ENCODE peak calls at places on chromosomes 3 and 15, in eight cellular contexts. T is HuH-7; M is CD4-positive, CD25-positive, alpha-beta regulatory T cell; L is NCI-H446 treated with DMSO at 0.1 percent for 48 hours; X is activated naive CD8-positive, alpha-beta T cell treated with anti-CD3 and anti-CD28 coated beads, Interleukin-2, amount 50 U/mL, for 24 hours; C is WTC11; J is GM23248; U is HS-5. H is an unnamed sample.

GRCh38 chr3:117144832-117145231 is 435.3 kb downstream of the TUSC7 start:
- DNase-seq in T (no peak), M (no peak), L (no peak), X (no peak), C (no peak), J (peak; percentile 64), U (no peak), H (no peak)

GRCh38 chr3:161415506-161416231 is 44.4 kb upstream of the SPTSSB start:
- DNase-seq in T (no peak), M (no peak), L (peak; percentile 41), X (no peak), C (no peak), J (peak; percentile 86), U (peak; percentile 49), H (peak; percentile 36)

GRCh38 chr3:13879946-13880810 is at the start of gene WNT7A:
- DNase-seq in T (peak; percentile 72), M (peak; percentile 56), L (no peak), X (peak; percentile 65), C (peak; percentile 68), J (peak; percentile 46), U (no peak), H (no peak)

GRCh38 chr3:46312996-46313395 is 40.9 kb upstream of the CCR2 start:
- DNase-seq in T (peak; percentile 39), M (no peak), L (no peak), X (no peak), C (no peak), J (peak; percentile 25), U (no peak), H (peak; percentile 70)

GRCh38 chr15:101368868-101369642 is 74.0 kb upstream of the SNRPA1 start:
- DNase-seq in T (no peak), M (no peak), L (no peak), X (no peak), C (no peak), J (no peak), U (no peak), H (no peak)

GRCh38 chr3:63763156-63763555 is 55.9 kb upstream of the C3orf49 start:
- DNase-seq in T (no peak), M (no peak), L (no peak), X (no peak), C (no peak), J (peak; percentile 71), U (peak; percentile 58), H (no peak)

GRCh38 chr15:81329446-81329845 is 5.5 kb upstream of the STARD5 start:
- DNase-seq in T (no peak), M (no peak), L (no peak), X (no peak), C (no peak), J (no peak), U (no peak), H (no peak)

GRCh38 chr15:68418611-68419161 is 13.3 kb downstream of the ITGA11 start:
- DNase-seq in T (no peak), M (no peak), L (no peak), X (no peak), C (no peak), J (peak; percentile 86), U (no peak), H (peak; percentile 84)

GRCh38 chr3:155335955-155336354 is 42.5 kb upstream of the STRIT1 start:
- DNase-seq in T (no peak), M (no peak), L (no peak), X (no peak), C (no peak), J (no peak), U (no peak), H (no peak)

GRCh38 chr3:150723946-150724345 is 20.2 kb upstream of the ERICH6 start:
- DNase-seq in T (no peak), M (no peak), L (no peak), X (no peak), C (no peak), J (no peak), U (no peak), H (no peak)

GRCh38 chr15:36894062-36894461 is 206.3 kb downstream of the MEIS2 start:
- DNase-seq in T (no peak), M (no peak), L (no peak), X (no peak), C (no peak), J (no peak), U (no peak), H (no peak)

GRCh38 chr15:25579127-25579526 is 140.3 kb upstream of the UBE3A start:
- DNase-seq in T (no peak), M (no peak), L (no peak), X (no peak), C (no peak), J (no peak), U (no peak), H (no peak)

GRCh38 chr3:180631317-180631716 is 29.4 kb downstream of the TTC14 start:
- DNase-seq in T (no peak), M (no peak), L (no peak), X (no peak), C (no peak), J (peak; percentile 16), U (no peak), H (no peak)

GRCh38 chr3:131350506-131350905 is 31.1 kb upstream of the NUDT16 start:
- DNase-seq in T (no peak), M (no peak), L (no peak), X (no peak), C (no peak), J (peak; percentile 79), U (no peak), H (peak; percentile 59)

GRCh38 chr3:127482216-127483004 is 108.1 kb downstream of the TPRA1 start:
- DNase-seq in T (no peak), M (no peak), L (no peak), X (no peak), C (no peak), J (peak; percentile 71), U (no peak), H (peak; percentile 81)

GRCh38 chr3:150763841-150764483 is 993 bp upstream of the SIAH2 start:
- DNase-seq in T (peak; percentile 44), M (peak; percentile 19), L (no peak), X (peak; percentile 63), C (peak; percentile 47), J (peak; percentile 87), U (no peak), H (peak; percentile 55)

GRCh38 chr3:194830401-194830800 is 144.7 kb downstream of the FAM43A start:
- DNase-seq in T (no peak), M (no peak), L (no peak), X (no peak), C (no peak), J (no peak), U (no peak), H (no peak)

GRCh38 chr15:40092416-40093223 is 16.1 kb downstream of the BMF start:
- DNase-seq in T (peak; percentile 48), M (no peak), L (peak; percentile 85), X (no peak), C (no peak), J (peak; percentile 74), U (no peak), H (peak; percentile 90)

GRCh38 chr3:70256566-70256965 is 55.9 kb downstream of the MDFIC2 start:
- DNase-seq in T (no peak), M (no peak), L (no peak), X (no peak), C (no peak), J (no peak), U (no peak), H (no peak)

GRCh38 chr15:70201376-70201775 is 103.7 kb upstream of the TLE3 start:
- DNase-seq in T (no peak), M (no peak), L (no peak), X (no peak), C (no peak), J (no peak), U (no peak), H (no peak)

GRCh38 chr3:128693696-128694095 is 32.3 kb upstream of the RAB7A start:
- DNase-seq in T (no peak), M (no peak), L (no peak), X (no peak), C (no peak), J (no peak), U (no peak), H (no peak)

GRCh38 chr3:65963787-65964707 is 74.7 kb downstream of the MAGI1 start:
- DNase-seq in T (no peak), M (no peak), L (no peak), X (peak; percentile 56), C (no peak), J (peak; percentile 96), U (peak; percentile 87), H (peak; percentile 96)

GRCh38 chr3:102068327-102068726 is 219.0 kb downstream of the NFKBIZ start:
- DNase-seq in T (no peak), M (no peak), L (no peak), X (no peak), C (no peak), J (peak; percentile 36), U (no peak), H (peak; percentile 22)

GRCh38 chr15:40252438-40253178 is 13.7 kb downstream of the PAK6 start:
- DNase-seq in T (no peak), M (no peak), L (no peak), X (no peak), C (peak; percentile 68), J (peak; percentile 35), U (no peak), H (no peak)

GRCh38 chr3:97817965-97818364 is 3.8 kb upstream of the CRYBG3 start:
- DNase-seq in T (no peak), M (no peak), L (peak; percentile 95), X (no peak), C (no peak), J (no peak), U (no peak), H (no peak)

GRCh38 chr15:64247535-64247905 is 84.7 kb upstream of the PPIB start:
- DNase-seq in T (no peak), M (no peak), L (no peak), X (no peak), C (no peak), J (no peak), U (no peak), H (no peak)

GRCh38 chr15:67290319-67290718 is 35.7 kb downstream of the IQCH start:
- DNase-seq in T (no peak), M (no peak), L (no peak), X (no peak), C (no peak), J (peak; percentile 66), U (no peak), H (peak; percentile 83)

GRCh38 chr3:11154953-11155325 is 646 bp downstream of the HRH1 start:
- DNase-seq in T (no peak), M (no peak), L (no peak), X (no peak), C (peak; percentile 54), J (peak; percentile 57), U (no peak), H (no peak)

GRCh38 chr3:4729061-4729973 is 236.2 kb downstream of the ITPR1 start:
- DNase-seq in T (no peak), M (no peak), L (no peak), X (no peak), C (no peak), J (no peak), U (no peak), H (peak; percentile 45)

GRCh38 chr15:75089781-75090734 is 66.7 kb downstream of the PPCDC start:
- DNase-seq in T (no peak), M (no peak), L (no peak), X (no peak), C (no peak), J (no peak), U (no peak), H (peak; percentile 52)

GRCh38 chr3:156448300-156448699 is 106.6 kb downstream of the SSR3 start:
- DNase-seq in T (peak; percentile 9), M (peak; percentile 24), L (peak; percentile 39), X (peak; percentile 11), C (peak; percentile 64), J (peak; percentile 60), U (no peak), H (peak; percentile 42)

GRCh38 chr3:15460891-15461524 is 33.6 kb downstream of the EAF1 start:
- DNase-seq in T (no peak), M (no peak), L (no peak), X (peak; percentile 7), C (no peak), J (no peak), U (no peak), H (no peak)

GRCh38 chr3:58048301-58048700 is 40.1 kb downstream of the FLNB start:
- DNase-seq in T (no peak), M (no peak), L (no peak), X (no peak), C (no peak), J (no peak), U (no peak), H (no peak)

GRCh38 chr3:13338231-13338630 is 81.9 kb downstream of the NUP210 start:
- DNase-seq in T (no peak), M (no peak), L (no peak), X (no peak), C (no peak), J (peak; percentile 29), U (no peak), H (no peak)

H was measured in amniotic epithelial cell.